ENCODE peak calls at places on chromosomes 13 and 19, in six cellular contexts. One of them, this sample, is unnamed.
A peak's percentile ranks its signal among the peaks of the same experiment; 100 is the strongest.

GRCh38 chr13:40087021-40088002 is 431.9 kb downstream of the COG6 start:
- DNase-seq in fibroblast of pulmonary artery: no peak
- DNase-seq in CD4-positive, alpha-beta T cell: no peak
- DNase-seq in memory B cell: no peak
- DNase-seq in AG09319: no peak
- DNase-seq in HFF-Myc: no peak
- DNase-seq in this sample: no peak

GRCh38 chr13:53068841-53069520 is 40.4 kb downstream of the OLFM4 start:
- DNase-seq in memory B cell: no peak
- DNase-seq in AG09319: no peak
- DNase-seq in HFF-Myc: no peak
- DNase-seq in CD4-positive, alpha-beta T cell: no peak
- DNase-seq in fibroblast of pulmonary artery: no peak
- DNase-seq in this sample: no peak

GRCh38 chr19:41521860-41522555 is 54.0 kb upstream of the CEACAM21 start:
- DNase-seq in memory B cell: peak; percentile 40
- DNase-seq in CD4-positive, alpha-beta T cell: peak; percentile 32
- DNase-seq in fibroblast of pulmonary artery: no peak
- DNase-seq in HFF-Myc: no peak
- DNase-seq in AG09319: no peak
- DNase-seq in this sample: no peak

GRCh38 chr19:4444765-4445741 is 12.5 kb downstream of the UBXN6 start:
- DNase-seq in fibroblast of pulmonary artery: no peak
- DNase-seq in AG09319: no peak
- DNase-seq in HFF-Myc: no peak
- DNase-seq in memory B cell: no peak
- DNase-seq in CD4-positive, alpha-beta T cell: no peak
- DNase-seq in this sample: no peak

GRCh38 chr13:79709526-79709925 is 228.6 kb downstream of the NDFIP2 start:
- DNase-seq in HFF-Myc: peak; percentile 15
- DNase-seq in AG09319: peak; percentile 39
- DNase-seq in fibroblast of pulmonary artery: no peak
- DNase-seq in memory B cell: no peak
- DNase-seq in CD4-positive, alpha-beta T cell: no peak
- DNase-seq in this sample: no peak

GRCh38 chr19:54248016-54248601 is 5.5 kb upstream of the LILRA6 start:
- DNase-seq in AG09319: no peak
- DNase-seq in HFF-Myc: no peak
- DNase-seq in fibroblast of pulmonary artery: peak; percentile 42
- DNase-seq in CD4-positive, alpha-beta T cell: no peak
- DNase-seq in memory B cell: no peak
- DNase-seq in this sample: no peak

GRCh38 chr19:2627319-2627829 is 75.1 kb downstream of the GNG7 start:
- DNase-seq in memory B cell: peak; percentile 61
- DNase-seq in HFF-Myc: peak; percentile 84
- DNase-seq in AG09319: peak; percentile 81
- DNase-seq in fibroblast of pulmonary artery: peak; percentile 96
- DNase-seq in CD4-positive, alpha-beta T cell: no peak
- DNase-seq in this sample: no peak

GRCh38 chr19:33671211-33671610 is 49.5 kb downstream of the CHST8 start:
- DNase-seq in fibroblast of pulmonary artery: no peak
- DNase-seq in HFF-Myc: no peak
- DNase-seq in AG09319: no peak
- DNase-seq in CD4-positive, alpha-beta T cell: no peak
- DNase-seq in memory B cell: no peak
- DNase-seq in this sample: no peak

GRCh38 chr13:98370806-98371553 is 193.9 kb upstream of the RNF113B start:
- DNase-seq in memory B cell: no peak
- DNase-seq in fibroblast of pulmonary artery: peak; percentile 84
- DNase-seq in HFF-Myc: peak; percentile 77
- DNase-seq in CD4-positive, alpha-beta T cell: no peak
- DNase-seq in AG09319: peak; percentile 86
- DNase-seq in this sample: no peak

GRCh38 chr19:49896863-49897621 is at the start of gene IL4I1:
- DNase-seq in AG09319: no peak
- DNase-seq in CD4-positive, alpha-beta T cell: peak; percentile 31
- DNase-seq in memory B cell: peak; percentile 76
- DNase-seq in fibroblast of pulmonary artery: peak; percentile 38
- DNase-seq in HFF-Myc: no peak
- DNase-seq in this sample: peak; percentile 44

GRCh38 chr19:18009412-18010066 is 1.6 kb downstream of the ARRDC2 start:
- DNase-seq in AG09319: no peak
- DNase-seq in fibroblast of pulmonary artery: no peak
- DNase-seq in memory B cell: no peak
- DNase-seq in HFF-Myc: no peak
- DNase-seq in CD4-positive, alpha-beta T cell: no peak
- DNase-seq in this sample: no peak

GRCh38 chr13:24627864-24628418 is 52.3 kb upstream of the ATP12A start:
- DNase-seq in HFF-Myc: no peak
- DNase-seq in memory B cell: no peak
- DNase-seq in fibroblast of pulmonary artery: no peak
- DNase-seq in AG09319: no peak
- DNase-seq in CD4-positive, alpha-beta T cell: no peak
- DNase-seq in this sample: no peak

GRCh38 chr19:49486232-49486631 is 1.2 kb upstream of the RPL13A start:
- DNase-seq in memory B cell: no peak
- DNase-seq in CD4-positive, alpha-beta T cell: no peak
- DNase-seq in AG09319: no peak
- DNase-seq in fibroblast of pulmonary artery: no peak
- DNase-seq in HFF-Myc: no peak
- DNase-seq in this sample: no peak

GRCh38 chr19:56114711-56115110 is 6.4 kb downstream of the ZNF787 start:
- DNase-seq in HFF-Myc: no peak
- DNase-seq in fibroblast of pulmonary artery: no peak
- DNase-seq in CD4-positive, alpha-beta T cell: no peak
- DNase-seq in AG09319: no peak
- DNase-seq in memory B cell: no peak
- DNase-seq in this sample: no peak

GRCh38 chr13:21670883-21671792 is at the start of gene FGF9:
- DNase-seq in CD4-positive, alpha-beta T cell: peak; percentile 73
- DNase-seq in AG09319: peak; percentile 25
- DNase-seq in memory B cell: peak; percentile 74
- DNase-seq in HFF-Myc: no peak
- DNase-seq in fibroblast of pulmonary artery: peak; percentile 79
- DNase-seq in this sample: peak; percentile 77

GRCh38 chr13:105442941-105443340 is 1092.5 kb downstream of the EFNB2 start:
- DNase-seq in HFF-Myc: peak; percentile 88
- DNase-seq in fibroblast of pulmonary artery: peak; percentile 99
- DNase-seq in CD4-positive, alpha-beta T cell: no peak
- DNase-seq in memory B cell: no peak
- DNase-seq in AG09319: peak; percentile 24
- DNase-seq in this sample: no peak

GRCh38 chr19:23774156-23774971 is 15.7 kb upstream of the ZNF681 start:
- DNase-seq in AG09319: no peak
- DNase-seq in memory B cell: no peak
- DNase-seq in CD4-positive, alpha-beta T cell: no peak
- DNase-seq in fibroblast of pulmonary artery: peak; percentile 3
- DNase-seq in HFF-Myc: no peak
- DNase-seq in this sample: no peak

GRCh38 chr13:80337706-80338105 is 3.2 kb downstream of the SPRY2 start:
- DNase-seq in fibroblast of pulmonary artery: peak; percentile 44
- DNase-seq in CD4-positive, alpha-beta T cell: no peak
- DNase-seq in AG09319: no peak
- DNase-seq in HFF-Myc: no peak
- DNase-seq in memory B cell: no peak
- DNase-seq in this sample: no peak

GRCh38 chr13:99314640-99315176 is 7.5 kb upstream of the GPR183 start:
- DNase-seq in CD4-positive, alpha-beta T cell: no peak
- DNase-seq in memory B cell: no peak
- DNase-seq in AG09319: no peak
- DNase-seq in HFF-Myc: peak; percentile 86
- DNase-seq in fibroblast of pulmonary artery: peak; percentile 44
- DNase-seq in this sample: peak; percentile 50

GRCh38 chr19:33686246-33686645 is 64.5 kb downstream of the CHST8 start:
- DNase-seq in CD4-positive, alpha-beta T cell: no peak
- DNase-seq in fibroblast of pulmonary artery: no peak
- DNase-seq in memory B cell: no peak
- DNase-seq in AG09319: no peak
- DNase-seq in HFF-Myc: no peak
- DNase-seq in this sample: no peak

GRCh38 chr13:80840313-80840976 is 499.5 kb upstream of the SPRY2 start:
- DNase-seq in memory B cell: no peak
- DNase-seq in CD4-positive, alpha-beta T cell: no peak
- DNase-seq in AG09319: no peak
- DNase-seq in HFF-Myc: no peak
- DNase-seq in fibroblast of pulmonary artery: peak; percentile 99
- DNase-seq in this sample: no peak

GRCh38 chr19:30479657-30480056 is 107.5 kb downstream of the ZNF536 start:
- DNase-seq in CD4-positive, alpha-beta T cell: no peak
- DNase-seq in fibroblast of pulmonary artery: no peak
- DNase-seq in HFF-Myc: no peak
- DNase-seq in memory B cell: no peak
- DNase-seq in AG09319: no peak
- DNase-seq in this sample: no peak

GRCh38 chr13:34591801-34592454 is 350.1 kb upstream of the NBEA start:
- DNase-seq in HFF-Myc: no peak
- DNase-seq in fibroblast of pulmonary artery: no peak
- DNase-seq in CD4-positive, alpha-beta T cell: no peak
- DNase-seq in memory B cell: no peak
- DNase-seq in AG09319: no peak
- DNase-seq in this sample: no peak

GRCh38 chr13:33610471-33611015 is 207.4 kb upstream of the RFC3 start:
- DNase-seq in HFF-Myc: no peak
- DNase-seq in AG09319: no peak
- DNase-seq in CD4-positive, alpha-beta T cell: peak; percentile 28
- DNase-seq in memory B cell: no peak
- DNase-seq in fibroblast of pulmonary artery: peak; percentile 13
- DNase-seq in this sample: peak; percentile 37

GRCh38 chr19:47698631-47699359 is 14.4 kb upstream of the EHD2 start:
- DNase-seq in fibroblast of pulmonary artery: no peak
- DNase-seq in HFF-Myc: no peak
- DNase-seq in CD4-positive, alpha-beta T cell: no peak
- DNase-seq in memory B cell: no peak
- DNase-seq in AG09319: no peak
- DNase-seq in this sample: no peak

GRCh38 chr13:97535619-97536018 is 101.7 kb downstream of the RAP2A start:
- DNase-seq in memory B cell: no peak
- DNase-seq in AG09319: no peak
- DNase-seq in fibroblast of pulmonary artery: peak; percentile 54
- DNase-seq in HFF-Myc: no peak
- DNase-seq in CD4-positive, alpha-beta T cell: no peak
- DNase-seq in this sample: no peak

GRCh38 chr13:78589206-78589605 is 14.1 kb downstream of the POU4F1 start:
- DNase-seq in CD4-positive, alpha-beta T cell: no peak
- DNase-seq in HFF-Myc: no peak
- DNase-seq in fibroblast of pulmonary artery: peak; percentile 45
- DNase-seq in memory B cell: no peak
- DNase-seq in AG09319: no peak
- DNase-seq in this sample: no peak

GRCh38 chr13:29924951-29925350 is 74.5 kb upstream of the UBL3 start:
- DNase-seq in AG09319: no peak
- DNase-seq in CD4-positive, alpha-beta T cell: no peak
- DNase-seq in fibroblast of pulmonary artery: peak; percentile 3
- DNase-seq in HFF-Myc: no peak
- DNase-seq in memory B cell: no peak
- DNase-seq in this sample: no peak

GRCh38 chr19:12666305-12667048 is at the start of the genes MAN2B1 and WDR83:
- DNase-seq in fibroblast of pulmonary artery: peak; percentile 48
- DNase-seq in AG09319: peak; percentile 12
- DNase-seq in CD4-positive, alpha-beta T cell: peak; percentile 71
- DNase-seq in memory B cell: peak; percentile 77
- DNase-seq in HFF-Myc: no peak
- DNase-seq in this sample: peak; percentile 69

GRCh38 chr13:47480941-47481340 is 520.1 kb downstream of the SUCLA2 start:
- DNase-seq in HFF-Myc: no peak
- DNase-seq in CD4-positive, alpha-beta T cell: no peak
- DNase-seq in AG09319: no peak
- DNase-seq in fibroblast of pulmonary artery: no peak
- DNase-seq in memory B cell: no peak
- DNase-seq in this sample: no peak

GRCh38 chr13:37492741-37493514 is 105.6 kb downstream of the POSTN start:
- DNase-seq in memory B cell: no peak
- DNase-seq in AG09319: no peak
- DNase-seq in CD4-positive, alpha-beta T cell: no peak
- DNase-seq in HFF-Myc: peak; percentile 61
- DNase-seq in fibroblast of pulmonary artery: peak; percentile 73
- DNase-seq in this sample: no peak

GRCh38 chr19:47232422-47233211 is 1.6 kb upstream of the BBC3 start:
- DNase-seq in AG09319: no peak
- DNase-seq in fibroblast of pulmonary artery: peak; percentile 61
- DNase-seq in CD4-positive, alpha-beta T cell: no peak
- DNase-seq in memory B cell: no peak
- DNase-seq in HFF-Myc: peak; percentile 72
- DNase-seq in this sample: no peak

GRCh38 chr19:50481351-50482149 is 4.9 kb upstream of the GARIN5A start:
- DNase-seq in memory B cell: no peak
- DNase-seq in HFF-Myc: no peak
- DNase-seq in CD4-positive, alpha-beta T cell: no peak
- DNase-seq in AG09319: no peak
- DNase-seq in fibroblast of pulmonary artery: no peak
- DNase-seq in this sample: no peak

GRCh38 chr13:94435604-94436226 is 43.8 kb downstream of the DCT start:
- DNase-seq in memory B cell: peak; percentile 28
- DNase-seq in fibroblast of pulmonary artery: peak; percentile 70
- DNase-seq in AG09319: peak; percentile 16
- DNase-seq in HFF-Myc: peak; percentile 29
- DNase-seq in CD4-positive, alpha-beta T cell: no peak
- DNase-seq in this sample: no peak

GRCh38 chr19:51799311-51799997 is 4.5 kb downstream of the FPR3 start:
- DNase-seq in fibroblast of pulmonary artery: peak; percentile 100
- DNase-seq in CD4-positive, alpha-beta T cell: no peak
- DNase-seq in HFF-Myc: peak; percentile 90
- DNase-seq in AG09319: peak; percentile 83
- DNase-seq in memory B cell: no peak
- DNase-seq in this sample: no peak

GRCh38 chr13:21060063-21060826 is 1.1 kb downstream of the LATS2 start:
- DNase-seq in AG09319: no peak
- DNase-seq in memory B cell: no peak
- DNase-seq in fibroblast of pulmonary artery: peak; percentile 59
- DNase-seq in CD4-positive, alpha-beta T cell: no peak
- DNase-seq in HFF-Myc: no peak
- DNase-seq in this sample: no peak

GRCh38 chr19:17340302-17340870 is 3.0 kb downstream of the GTPBP3 start:
- DNase-seq in CD4-positive, alpha-beta T cell: no peak
- DNase-seq in fibroblast of pulmonary artery: no peak
- DNase-seq in memory B cell: no peak
- DNase-seq in HFF-Myc: no peak
- DNase-seq in AG09319: no peak
- DNase-seq in this sample: no peak

This sample was measured in T follicular helper cell.